ENCODE peak calls at places on chromosomes 4 and X, in five cellular contexts. One of them, this sample, is unnamed.
A peak's percentile ranks its signal among the peaks of the same experiment; 100 is the strongest.

GRCh38 chrX:43526206-43526605 is 129.9 kb upstream of the MAOA start:
- DNase-seq in CD4-positive, alpha-beta memory T cell: no peak
- DNase-seq in Caki2: no peak
- DNase-seq in amygdala: no peak
- DNase-seq in sciatic nerve: no peak
- DNase-seq in this sample: no peak

GRCh38 chr4:7266525-7267292 is 74.4 kb downstream of the SORCS2 start:
- DNase-seq in CD4-positive, alpha-beta memory T cell: no peak
- DNase-seq in Caki2: peak; percentile 60
- DNase-seq in amygdala: no peak
- DNase-seq in sciatic nerve: no peak
- DNase-seq in this sample: no peak

GRCh38 chrX:131067846-131068745 is 9.9 kb downstream of the ARHGAP36 start:
- DNase-seq in CD4-positive, alpha-beta memory T cell: no peak
- DNase-seq in Caki2: no peak
- DNase-seq in amygdala: no peak
- DNase-seq in sciatic nerve: no peak
- DNase-seq in this sample: no peak

GRCh38 chrX:148871422-148872152 is 371.2 kb downstream of the AFF2 start:
- DNase-seq in CD4-positive, alpha-beta memory T cell: no peak
- DNase-seq in Caki2: no peak
- DNase-seq in amygdala: no peak
- DNase-seq in sciatic nerve: no peak
- DNase-seq in this sample: no peak

GRCh38 chrX:14076639-14077038 is 46.9 kb upstream of the GEMIN8 start:
- DNase-seq in CD4-positive, alpha-beta memory T cell: no peak
- DNase-seq in Caki2: no peak
- DNase-seq in amygdala: no peak
- DNase-seq in sciatic nerve: no peak
- DNase-seq in this sample: no peak

GRCh38 chr4:150582101-150582565 is at the start of gene MAB21L2:
- DNase-seq in CD4-positive, alpha-beta memory T cell: no peak
- DNase-seq in Caki2: no peak
- DNase-seq in amygdala: no peak
- DNase-seq in sciatic nerve: no peak
- DNase-seq in this sample: no peak

GRCh38 chr4:150078996-150079581 is 844 bp downstream of the DCLK2 start:
- DNase-seq in CD4-positive, alpha-beta memory T cell: no peak
- DNase-seq in Caki2: peak; percentile 64
- DNase-seq in amygdala: no peak
- DNase-seq in sciatic nerve: peak; percentile 69
- DNase-seq in this sample: peak; percentile 33

GRCh38 chrX:153226344-153227190 is 47.5 kb downstream of the MAGEA1 start:
- DNase-seq in CD4-positive, alpha-beta memory T cell: no peak
- DNase-seq in Caki2: peak; percentile 94
- DNase-seq in amygdala: no peak
- DNase-seq in sciatic nerve: peak; percentile 71
- DNase-seq in this sample: peak; percentile 9

GRCh38 chrX:154372612-154373022 is 1.8 kb downstream of the FLNA start:
- DNase-seq in CD4-positive, alpha-beta memory T cell: peak; percentile 49
- DNase-seq in Caki2: peak; percentile 89
- DNase-seq in amygdala: no peak
- DNase-seq in sciatic nerve: no peak
- DNase-seq in this sample: peak; percentile 56

GRCh38 chrX:65587616-65588526 is 53.3 kb upstream of the LAS1L start:
- DNase-seq in CD4-positive, alpha-beta memory T cell: no peak
- DNase-seq in Caki2: no peak
- DNase-seq in amygdala: peak; percentile 25
- DNase-seq in sciatic nerve: peak; percentile 90
- DNase-seq in this sample: no peak

This sample was measured in activated CD4-positive, alpha-beta T cell treated with anti-CD3 and anti-CD28 coated beads for 48 hours.